ENCODE peak calls at places on chromosomes 12 and 14, in seven cellular contexts. W is CD8-positive, alpha-beta memory T cell; S is HFF-Myc; A is mucosa of descending colon; B is right atrium auricular region; V is GM06990; Q is A549. G is an unnamed sample.

GRCh38 chr12:57549909-57550627 is at the start of gene KIF5A:
- DNase-seq in S (no peak), B (no peak), A (no peak), W (peak), V (peak), Q (peak), G (no peak)

GRCh38 chr14:105069887-105070759 is 4.9 kb upstream of the GPR132 start:
- DNase-seq in W (no peak), S (no peak), Q (no peak), V (peak), A (peak), B (no peak), G (no peak)

GRCh38 chr12:11517080-11517479 is 121.7 kb upstream of the PRB2 start:
- DNase-seq in A (no peak), W (no peak), V (no peak), B (no peak), Q (no peak), S (no peak), G (no peak)

GRCh38 chr14:82642425-82642824 is 1108.8 kb upstream of the SEL1L start:
- DNase-seq in S (no peak), A (peak), W (peak), Q (peak), V (no peak), B (no peak), G (peak)

GRCh38 chr14:81471062-81471461 is 62.6 kb downstream of the SEL1L start:
- DNase-seq in Q (no peak), V (peak), S (no peak), A (no peak), B (no peak), W (no peak), G (no peak)

GRCh38 chr12:106645074-106645421 is 62.2 kb downstream of the RFX4 start:
- DNase-seq in A (peak), V (no peak), S (no peak), B (peak), Q (no peak), W (no peak), G (no peak)

GRCh38 chr14:52272375-52272774 is 4.9 kb downstream of the PTGDR start:
- DNase-seq in B (no peak), V (peak), W (peak), A (peak), Q (peak), S (no peak), G (peak)

GRCh38 chr12:62673027-62673815 is 206.6 kb downstream of the MON2 start:
- DNase-seq in A (no peak), V (no peak), Q (no peak), S (no peak), W (no peak), B (no peak), G (no peak)

GRCh38 chr14:95725685-95726336 is 11.9 kb upstream of the TCL1A start:
- DNase-seq in V (peak), S (no peak), B (no peak), Q (no peak), A (no peak), W (no peak), G (no peak)

GRCh38 chr12:65637774-65638173 is 186.5 kb upstream of the HMGA2 start:
- DNase-seq in B (no peak), A (no peak), S (no peak), W (no peak), Q (no peak), V (no peak), G (no peak)

GRCh38 chr14:20417250-20418186 is 4.2 kb upstream of the TEP1 start:
- DNase-seq in A (no peak), W (no peak), Q (no peak), B (no peak), V (no peak), S (no peak), G (no peak)

GRCh38 chr12:67681145-67681778 is 32.7 kb downstream of the DYRK2 start:
- DNase-seq in B (no peak), A (no peak), W (no peak), Q (no peak), S (peak), V (no peak), G (no peak)

GRCh38 chr14:88044129-88044727 is 39.3 kb downstream of the GPR65 start:
- DNase-seq in A (no peak), W (no peak), S (no peak), Q (no peak), B (no peak), V (no peak), G (no peak)

GRCh38 chr12:108241961-108242360 is 97.2 kb downstream of the CMKLR1 start:
- DNase-seq in V (no peak), B (no peak), A (no peak), W (no peak), Q (no peak), S (no peak), G (no peak)

GRCh38 chr12:122982963-122983788 is 2.7 kb downstream of the ARL6IP4 start:
- DNase-seq in A (no peak), V (no peak), Q (no peak), S (no peak), B (no peak), W (no peak), G (no peak)

GRCh38 chr12:91189526-91189925 is 6.9 kb upstream of the DCN start:
- DNase-seq in Q (no peak), B (no peak), A (no peak), V (no peak), W (no peak), S (no peak), G (no peak)

GRCh38 chr14:85762523-85762922 is 232.6 kb downstream of the FLRT2 start:
- DNase-seq in A (no peak), S (peak), Q (no peak), B (no peak), V (no peak), W (no peak), G (no peak)

GRCh38 chr14:25150934-25151790 is 101.2 kb upstream of the STXBP6 start:
- DNase-seq in B (no peak), V (peak), S (peak), Q (peak), W (no peak), A (peak), G (peak)

GRCh38 chr14:95407342-95407741 is 87.6 kb upstream of the CLMN start:
- DNase-seq in A (no peak), W (no peak), Q (no peak), B (no peak), S (no peak), V (no peak), G (no peak)

GRCh38 chr12:110577717-110578521 is 5.2 kb downstream of the PPTC7 start:
- DNase-seq in Q (peak), S (no peak), W (peak), B (no peak), A (peak), V (peak), G (no peak)

GRCh38 chr14:33796356-33796755 is 154.5 kb downstream of the EGLN3 start:
- DNase-seq in Q (no peak), W (no peak), A (no peak), V (no peak), S (no peak), B (no peak), G (no peak)

GRCh38 chr12:28171356-28172060 is 18.7 kb upstream of the CCDC91 start:
- DNase-seq in A (no peak), S (no peak), Q (no peak), W (no peak), V (no peak), B (no peak), G (no peak)

GRCh38 chr14:45246633-45247173 is 6.3 kb downstream of the MIS18BP1 start:
- DNase-seq in W (no peak), Q (no peak), V (no peak), S (no peak), B (no peak), A (no peak), G (no peak)

GRCh38 chr12:78534311-78534710 is 330.3 kb upstream of the SYT1 start:
- DNase-seq in Q (no peak), V (no peak), S (no peak), A (no peak), W (no peak), B (no peak), G (no peak)

GRCh38 chr12:76375470-76375869 is 27.3 kb upstream of the BBS10 start:
- DNase-seq in B (no peak), A (no peak), W (no peak), Q (no peak), V (no peak), S (no peak), G (no peak)

GRCh38 chr14:52703664-52704063 is 3.3 kb upstream of the PSMC6 start:
- DNase-seq in S (no peak), W (no peak), V (no peak), A (no peak), Q (no peak), B (no peak), G (no peak)

GRCh38 chr12:14716848-14717444 is 20.5 kb upstream of the GUCY2C start:
- DNase-seq in Q (peak), S (peak), V (peak), B (no peak), W (peak), A (peak), G (peak)

GRCh38 chr14:97977711-97978261 is 1180.6 kb downstream of the VRK1 start:
- DNase-seq in V (peak), Q (no peak), S (no peak), A (peak), B (peak), W (peak), G (peak)

GRCh38 chr12:118548887-118549286 is 172.5 kb downstream of the SUDS3 start:
- DNase-seq in S (no peak), W (no peak), Q (no peak), V (no peak), A (no peak), B (no peak), G (no peak)

DNA sequence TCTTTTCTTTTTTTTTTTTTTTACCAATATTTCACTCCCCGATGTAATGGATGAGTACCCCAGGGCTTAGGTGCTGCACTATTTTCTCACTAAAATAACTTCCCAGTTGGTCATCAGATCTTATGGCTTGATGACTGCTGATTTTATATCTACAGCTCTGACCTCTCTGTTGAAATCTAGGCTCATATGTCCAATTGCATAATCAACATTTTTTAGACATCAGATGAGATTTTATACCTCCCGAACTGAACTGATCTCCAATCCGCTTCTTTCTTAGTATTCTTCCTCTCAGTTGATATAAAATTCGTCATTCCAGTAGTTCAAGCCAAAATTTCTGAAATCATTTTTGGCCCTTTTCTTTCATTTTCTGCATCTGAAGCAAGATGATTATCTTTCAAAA is 1236.5 kb downstream of the SLC16A7 start:
- DNase-seq in A (no peak), S (no peak), Q (no peak), B (no peak), V (no peak), W (no peak), G (no peak)
- H3K4me3 ChIP-seq in A (no peak), S (no peak), Q (no peak), B (no peak), V (no peak), W (no peak), G (no peak)

GRCh38 chr14:21557084-21557901 is 22.6 kb downstream of the OR10G3 start:
- DNase-seq in S (peak), Q (peak), W (peak), B (peak), A (peak), V (peak), G (peak)
- H3K4me3 ChIP-seq in S (no peak), Q (peak), W (peak), B (peak), A (no peak), V (peak), G (peak)

GRCh38 chr12:49332891-49333371 is 4.1 kb downstream of the C1QL4 start:
- DNase-seq in A (no peak), V (no peak), Q (no peak), W (no peak), B (no peak), S (no peak), G (no peak)
- H3K4me3 ChIP-seq in A (no peak), V (no peak), Q (no peak), W (no peak), B (peak), S (no peak), G (no peak)

DNA sequence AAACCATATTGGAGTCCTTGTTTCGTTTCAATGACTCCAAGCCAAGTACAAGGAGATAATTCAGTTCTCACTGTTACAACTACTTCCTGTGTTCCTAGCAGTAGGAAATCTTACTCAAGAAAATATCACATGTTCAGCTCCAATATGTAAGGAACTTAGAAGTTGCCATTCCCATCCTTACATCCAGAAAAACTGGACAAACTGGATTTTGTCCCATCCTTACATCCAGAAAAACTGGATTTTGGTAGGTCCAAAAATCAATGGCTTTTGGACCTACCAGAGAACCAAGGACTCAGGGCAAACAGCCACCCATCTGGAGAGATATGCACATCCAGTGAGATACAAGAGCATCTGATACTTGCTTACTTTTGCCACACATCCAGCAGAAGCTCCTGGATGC is 23.8 kb downstream of the CMAS start:
- DNase-seq in V (no peak), Q (no peak), A (no peak), B (no peak), S (no peak), W (no peak), G (no peak)
- H3K4me3 ChIP-seq in V (no peak), Q (no peak), A (no peak), B (no peak), S (no peak), W (no peak), G (no peak)